ENCODE peak calls at places on chromosome 7, in five cellular contexts. K is body of pancreas, M is lower lobe of right lung, N is mammary epithelial cell, Y is AG04450. I is an unnamed sample.

GRCh38 chr7:47816647-47817046 is 131.6 kb downstream of the PKD1L1 start:
- DNase-seq in K (no peak), M (no peak), N (peak), Y (no peak), I (no peak)

GRCh38 chr7:127844707-127845331 is 186.4 kb downstream of the LRRC4 start:
- DNase-seq in K (peak), M (no peak), N (peak), Y (no peak), I (peak)

GRCh38 chr7:124032369-124033092 is at the start of gene TMEM229A:
- DNase-seq in K (peak), M (peak), N (peak), Y (no peak), I (no peak)

GRCh38 chr7:132742152-132742551 is 165.9 kb upstream of the PLXNA4 start:
- DNase-seq in K (peak), M (peak), N (peak), Y (peak), I (peak)

GRCh38 chr7:11579141-11579540 is 252.9 kb downstream of the THSD7A start:
- DNase-seq in K (no peak), M (no peak), N (no peak), Y (no peak), I (no peak)

GRCh38 chr7:124784879-124785818 is 19.6 kb upstream of the GPR37 start:
- DNase-seq in K (peak), M (no peak), N (peak), Y (peak), I (peak)

GRCh38 chr7:83502636-83503035 is 146.3 kb downstream of the SEMA3E start:
- DNase-seq in K (no peak), M (no peak), N (peak), Y (no peak), I (no peak)

GRCh38 chr7:99679400-99680191 is at the start of gene CYP3A5:
- DNase-seq in K (peak), M (no peak), N (no peak), Y (no peak), I (no peak)

DNA sequence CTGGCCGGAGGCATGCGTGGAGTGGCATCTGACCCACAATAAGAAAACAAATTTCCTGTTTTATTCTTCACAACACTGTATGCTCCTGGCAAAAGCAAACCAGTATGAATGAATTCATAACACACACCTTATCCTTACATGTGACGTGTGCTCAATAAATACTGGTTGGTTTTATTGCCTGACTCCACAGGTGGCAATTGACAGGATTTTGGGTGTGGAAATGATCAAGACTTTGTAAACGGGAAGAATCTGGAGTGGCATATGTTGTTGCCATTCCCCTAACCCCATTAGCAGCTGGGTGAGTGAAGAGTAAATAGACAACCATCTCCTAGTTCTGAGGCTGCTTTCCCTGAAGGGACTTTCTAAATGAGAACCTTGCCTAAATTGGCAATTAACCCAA is 215.5 kb upstream of the AOAH start:
- DNase-seq in K (no peak), M (no peak), N (no peak), Y (no peak), I (no peak)
- TF ChIP-seq CTCF in K (no peak), M (no peak), N (no peak), Y (no peak), I (no peak)

GRCh38 chr7:6143997-6144396 is 112.8 kb downstream of the ANKRD61 start:
- DNase-seq in K (no peak), M (no peak), N (no peak), Y (no peak), I (no peak)
- TF ChIP-seq CTCF in K (no peak), M (no peak), N (no peak), Y (no peak), I (no peak)

GRCh38 chr7:94064541-94065191 is 60.5 kb upstream of the BET1 start:
- DNase-seq in K (no peak), M (no peak), N (no peak), Y (no peak), I (no peak)
- TF ChIP-seq CTCF in K (no peak), M (no peak), N (no peak), Y (no peak), I (no peak)

GRCh38 chr7:106112118-106112971 is at the start of gene SYPL1:
- DNase-seq in K (peak), M (peak), N (peak), Y (peak), I (peak)
- TF ChIP-seq CTCF in K (no peak), M (peak), N (no peak), Y (no peak), I (no peak)

DNA sequence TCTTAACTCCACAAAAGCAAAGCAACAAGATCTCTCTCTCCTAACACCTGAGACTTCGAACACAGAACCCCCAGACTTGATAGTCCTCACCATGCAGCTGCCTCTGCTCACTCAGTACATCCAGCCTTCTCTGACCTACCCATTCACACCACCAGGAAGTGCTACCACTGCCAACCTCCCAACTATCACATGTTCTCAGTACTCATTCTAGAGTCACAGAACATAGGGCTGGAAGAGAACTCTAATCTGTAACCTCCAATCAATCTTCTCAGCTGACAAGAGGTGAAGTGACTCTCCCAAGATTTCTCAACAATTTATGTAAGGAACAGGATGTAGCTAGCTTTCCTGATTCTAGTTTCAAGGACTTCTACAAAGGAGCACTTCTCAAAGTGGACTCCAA is 3.8 kb downstream of the NUDCD3 start:
- DNase-seq in K (peak), M (no peak), N (peak), Y (no peak), I (no peak)
- TF ChIP-seq CTCF in K (peak), M (no peak), N (no peak), Y (peak), I (no peak)

GRCh38 chr7:41175435-41175834 is 527.5 kb downstream of the INHBA start:
- DNase-seq in K (no peak), M (no peak), N (no peak), Y (no peak), I (no peak)
- TF ChIP-seq CTCF in K (no peak), M (no peak), N (no peak), Y (no peak), I (no peak)

DNA sequence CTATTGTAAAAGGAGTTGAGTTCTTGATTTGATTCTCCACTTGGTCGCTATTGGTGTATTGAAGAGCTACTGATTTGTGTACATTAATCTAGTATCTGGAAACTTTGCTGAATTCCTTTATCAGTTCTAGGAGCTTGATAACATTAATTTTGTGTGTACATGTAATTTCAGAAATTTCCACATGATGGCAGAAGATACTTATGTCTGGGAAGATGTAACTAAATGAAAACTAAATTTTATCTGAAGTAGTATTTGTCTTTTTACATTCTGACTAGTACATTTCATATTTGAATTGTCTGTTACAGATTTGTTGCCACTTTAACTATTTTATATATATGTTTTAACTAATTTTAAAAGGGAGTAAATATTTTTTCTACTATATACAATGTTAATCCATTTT is 27.6 kb downstream of the SDHAF3 start:
- DNase-seq in K (no peak), M (no peak), N (peak), Y (no peak), I (peak)
- TF ChIP-seq CTCF in K (peak), M (peak), N (peak), Y (peak), I (peak)

DNA sequence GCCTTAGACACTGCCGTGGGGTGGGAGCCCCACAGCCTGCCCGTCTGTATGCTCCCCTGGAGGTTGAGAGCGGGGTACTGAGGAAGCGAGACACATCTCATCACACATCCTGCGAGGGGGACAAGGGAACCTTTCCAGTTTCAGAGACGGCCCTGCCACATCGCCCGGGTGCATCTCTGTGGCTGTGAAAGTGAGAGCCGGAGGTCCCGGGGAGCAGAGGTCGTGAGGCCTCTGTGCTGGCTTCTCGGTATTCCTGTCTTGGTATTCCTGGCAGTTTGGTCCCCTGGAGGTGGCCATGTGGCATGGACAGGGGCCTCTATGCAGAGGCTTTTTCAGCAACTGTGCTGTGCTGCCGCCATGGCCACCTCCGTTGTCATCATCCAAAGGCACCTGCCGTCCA is 30.8 kb upstream of the UNCX start:
- DNase-seq in K (no peak), M (no peak), N (no peak), Y (no peak), I (no peak)
- TF ChIP-seq CTCF in K (no peak), M (no peak), N (no peak), Y (no peak), I (no peak)

GRCh38 chr7:22726345-22726848 is 603 bp upstream of the IL6 start:
- DNase-seq in K (peak), M (peak), N (peak), Y (peak), I (peak)
- TF ChIP-seq CTCF in K (peak), M (peak), N (peak), Y (peak), I (peak)

I was measured in AG09319.